ENCODE peak calls at places on chromosomes 11 and 22, in nine cellular contexts. One of them, this sample, is unnamed.
A peak's percentile ranks its signal among the peaks of the same experiment; 100 is the strongest.

GRCh38 chr11:26551186-26551801 is 20.8 kb downstream of the MUC15 start:
- DNase-seq in HCT116: no peak
- DNase-seq in transverse colon: no peak
- DNase-seq in endothelial cell of umbilical vein: no peak
- DNase-seq in spleen: no peak
- DNase-seq in sigmoid colon: no peak
- DNase-seq in upper lobe of left lung: no peak
- DNase-seq in breast epithelium: no peak
- DNase-seq in HepG2: no peak
- DNase-seq in this sample: no peak

GRCh38 chr11:16252373-16252772 is 104.0 kb downstream of the SOX6 start:
- DNase-seq in HCT116: no peak
- DNase-seq in transverse colon: no peak
- DNase-seq in endothelial cell of umbilical vein: peak; percentile 2
- DNase-seq in spleen: no peak
- DNase-seq in sigmoid colon: no peak
- DNase-seq in upper lobe of left lung: no peak
- DNase-seq in breast epithelium: no peak
- DNase-seq in HepG2: peak; percentile 12
- DNase-seq in this sample: no peak

GRCh38 chr11:2587132-2587930 is 112.5 kb downstream of the KCNQ1OT1 start:
- DNase-seq in HCT116: no peak
- DNase-seq in transverse colon: peak; percentile 5
- DNase-seq in endothelial cell of umbilical vein: no peak
- DNase-seq in spleen: peak; percentile 66
- DNase-seq in sigmoid colon: peak; percentile 55
- DNase-seq in upper lobe of left lung: peak; percentile 18
- DNase-seq in breast epithelium: peak; percentile 49
- DNase-seq in HepG2: no peak
- DNase-seq in this sample: no peak

GRCh38 chr22:20166703-20167102 is 15.8 kb upstream of the CCDC188 start:
- DNase-seq in HCT116: no peak
- DNase-seq in transverse colon: no peak
- DNase-seq in endothelial cell of umbilical vein: no peak
- DNase-seq in spleen: no peak
- DNase-seq in sigmoid colon: no peak
- DNase-seq in upper lobe of left lung: no peak
- DNase-seq in breast epithelium: no peak
- DNase-seq in HepG2: no peak
- DNase-seq in this sample: no peak

GRCh38 chr11:101880208-101880607 is 34.6 kb upstream of the CEP126 start:
- DNase-seq in HCT116: peak; percentile 72
- DNase-seq in transverse colon: no peak
- DNase-seq in endothelial cell of umbilical vein: peak; percentile 61
- DNase-seq in spleen: no peak
- DNase-seq in sigmoid colon: no peak
- DNase-seq in upper lobe of left lung: no peak
- DNase-seq in breast epithelium: no peak
- DNase-seq in HepG2: peak; percentile 75
- DNase-seq in this sample: no peak

GRCh38 chr11:6584528-6584927 is 18.9 kb downstream of the RRP8 start:
- DNase-seq in HCT116: no peak
- DNase-seq in transverse colon: no peak
- DNase-seq in endothelial cell of umbilical vein: no peak
- DNase-seq in spleen: no peak
- DNase-seq in sigmoid colon: no peak
- DNase-seq in upper lobe of left lung: no peak
- DNase-seq in breast epithelium: no peak
- DNase-seq in HepG2: no peak
- DNase-seq in this sample: no peak

GRCh38 chr22:37267128-37267587 is 15.2 kb upstream of the CYTH4 start:
- DNase-seq in HCT116: no peak
- DNase-seq in transverse colon: peak; percentile 55
- DNase-seq in endothelial cell of umbilical vein: peak; percentile 52
- DNase-seq in spleen: peak; percentile 93
- DNase-seq in sigmoid colon: no peak
- DNase-seq in upper lobe of left lung: peak; percentile 70
- DNase-seq in breast epithelium: no peak
- DNase-seq in HepG2: no peak
- DNase-seq in this sample: no peak

GRCh38 chr11:130310622-130311021 is 4.1 kb downstream of the ZBTB44 start:
- DNase-seq in HCT116: no peak
- DNase-seq in transverse colon: no peak
- DNase-seq in endothelial cell of umbilical vein: no peak
- DNase-seq in spleen: no peak
- DNase-seq in sigmoid colon: no peak
- DNase-seq in upper lobe of left lung: no peak
- DNase-seq in breast epithelium: no peak
- DNase-seq in HepG2: no peak
- DNase-seq in this sample: no peak

GRCh38 chr22:33274214-33274828 is 216.1 kb upstream of the SYN3 start:
- DNase-seq in HCT116: no peak
- DNase-seq in transverse colon: peak; percentile 24
- DNase-seq in endothelial cell of umbilical vein: no peak
- DNase-seq in spleen: peak; percentile 13
- DNase-seq in sigmoid colon: no peak
- DNase-seq in upper lobe of left lung: no peak
- DNase-seq in breast epithelium: no peak
- DNase-seq in HepG2: peak; percentile 27
- DNase-seq in this sample: no peak

GRCh38 chr11:100629671-100630070 is 57.4 kb upstream of the ARHGAP42 start:
- DNase-seq in HCT116: no peak
- DNase-seq in transverse colon: no peak
- DNase-seq in endothelial cell of umbilical vein: no peak
- DNase-seq in spleen: no peak
- DNase-seq in sigmoid colon: no peak
- DNase-seq in upper lobe of left lung: no peak
- DNase-seq in breast epithelium: no peak
- DNase-seq in HepG2: no peak
- DNase-seq in this sample: no peak

DNA sequence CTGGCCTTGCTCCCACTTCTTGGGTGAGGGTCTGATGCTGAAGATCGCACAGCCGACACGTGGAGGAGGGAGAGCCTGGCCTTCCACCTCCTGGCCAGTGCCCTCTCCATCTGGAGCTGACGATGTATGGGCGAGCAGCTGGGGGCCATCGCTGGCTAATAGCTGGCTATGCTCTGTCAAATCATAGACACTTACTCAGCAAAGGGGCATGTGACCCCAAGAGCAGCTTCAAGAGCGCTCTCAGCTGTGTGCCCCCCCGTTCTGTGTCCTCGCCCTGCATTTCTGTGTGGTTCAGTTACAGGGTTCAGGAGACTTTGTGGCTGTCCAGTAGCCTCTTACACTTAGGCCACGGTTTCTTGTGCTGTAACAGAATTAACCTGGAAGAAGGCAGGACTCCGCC is 26.4 kb downstream of the FBLN1 start:
- DNase-seq in HCT116: no peak
- DNase-seq in transverse colon: no peak
- DNase-seq in endothelial cell of umbilical vein: no peak
- DNase-seq in spleen: no peak
- DNase-seq in sigmoid colon: no peak
- DNase-seq in upper lobe of left lung: no peak
- DNase-seq in breast epithelium: no peak
- DNase-seq in HepG2: no peak
- DNase-seq in this sample: no peak
- H3K27ac ChIP-seq in HCT116: no peak overlapping the region
- H3K27ac ChIP-seq in transverse colon: peak overlapping the region; percentile 36
- H3K27ac ChIP-seq in endothelial cell of umbilical vein: no peak overlapping the region
- H3K27ac ChIP-seq in spleen: no peak overlapping the region
- H3K27ac ChIP-seq in sigmoid colon: peak overlapping the region; percentile 36
- H3K27ac ChIP-seq in upper lobe of left lung: peak overlapping the region; percentile 11
- H3K27ac ChIP-seq in breast epithelium: no peak overlapping the region
- H3K27ac ChIP-seq in HepG2: no peak overlapping the region
- H3K27ac ChIP-seq in this sample: no peak overlapping the region

DNA sequence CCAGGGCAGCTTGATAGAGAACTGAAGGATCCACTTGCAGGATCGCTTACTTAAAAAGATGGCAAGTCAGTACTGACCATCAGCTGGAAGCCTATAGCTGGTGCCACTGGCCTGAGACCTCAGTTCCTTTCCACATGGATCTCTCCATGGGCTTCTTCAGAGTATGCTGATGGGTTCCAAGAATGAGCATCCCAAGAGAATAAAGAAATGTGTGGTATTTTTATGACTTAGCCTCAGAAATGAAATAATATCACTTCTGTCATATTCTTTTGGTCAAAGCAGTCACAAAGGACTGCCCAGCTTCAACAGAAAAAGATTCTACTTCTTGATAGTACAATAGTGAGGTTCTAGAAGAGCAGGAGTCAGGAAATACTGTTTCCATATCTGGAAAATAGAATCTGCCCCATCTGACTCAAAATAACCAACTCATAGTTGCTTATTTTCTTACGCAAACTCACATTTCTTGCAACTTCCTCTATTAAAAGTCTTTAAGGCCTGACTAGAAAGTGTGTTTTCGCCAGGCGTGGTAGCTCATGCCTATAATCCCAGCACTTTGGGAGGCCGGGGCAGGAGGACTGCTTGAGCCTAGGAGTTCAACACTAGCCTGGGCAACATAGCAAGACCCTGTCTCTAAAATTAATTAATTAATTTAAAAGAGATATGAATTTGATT is 116.9 kb downstream of the SIK3 start:
- DNase-seq in HCT116: no peak
- DNase-seq in transverse colon: no peak
- DNase-seq in endothelial cell of umbilical vein: no peak
- DNase-seq in spleen: peak; percentile 33
- DNase-seq in sigmoid colon: no peak
- DNase-seq in upper lobe of left lung: peak; percentile 26
- DNase-seq in breast epithelium: no peak
- DNase-seq in HepG2: no peak
- DNase-seq in this sample: no peak
- TF ChIP-seq POLR2A in HCT116: no peak
- TF ChIP-seq POLR2A in transverse colon: no peak
- TF ChIP-seq POLR2A in endothelial cell of umbilical vein: no peak
- TF ChIP-seq POLR2A in spleen: no peak
- TF ChIP-seq POLR2A in sigmoid colon: no peak
- TF ChIP-seq POLR2A in upper lobe of left lung: no peak
- TF ChIP-seq POLR2A in breast epithelium: no peak
- TF ChIP-seq POLR2A in HepG2: no peak
- TF ChIP-seq POLR2A in this sample: no peak

DNA sequence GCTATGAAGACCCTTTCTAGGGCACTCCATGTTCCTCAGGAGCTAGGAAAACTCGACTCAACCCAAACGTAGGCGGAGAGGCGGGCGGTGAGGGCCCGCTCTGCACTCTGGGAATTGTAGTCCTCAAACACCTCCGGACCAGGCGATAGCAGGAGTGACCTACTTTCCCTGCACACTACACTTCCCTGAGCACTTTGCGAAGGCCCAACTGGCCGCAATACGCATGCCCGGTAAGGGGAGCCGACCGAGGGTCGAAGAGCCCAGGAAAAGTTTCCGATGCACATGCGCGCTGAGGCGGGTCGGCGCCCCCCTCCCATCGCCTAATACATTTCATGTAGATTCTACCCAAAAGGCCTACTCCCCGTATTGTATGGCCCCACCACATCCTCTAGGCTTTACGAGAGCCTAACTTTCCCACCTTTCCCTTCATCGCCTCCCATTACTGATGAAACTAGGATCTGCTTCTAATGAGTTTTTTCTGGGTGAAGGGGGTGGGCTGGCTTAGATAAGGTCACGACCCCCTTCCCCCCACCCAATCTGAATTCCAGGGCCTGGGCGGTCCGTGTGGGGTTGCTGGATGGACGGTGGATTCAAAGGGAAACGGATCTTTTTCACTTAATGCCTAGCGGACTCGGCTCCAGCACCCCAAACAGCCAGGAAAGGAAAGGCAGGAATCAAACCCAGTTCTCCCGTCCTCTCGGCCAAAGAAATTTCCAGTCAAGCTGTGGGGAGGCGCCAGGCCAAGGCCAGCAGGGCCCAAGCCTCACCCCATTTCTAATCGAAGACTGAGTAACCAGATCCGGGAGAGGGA is 2.0 kb downstream of the TOB2 start:
- DNase-seq in HCT116: peak; percentile 78
- DNase-seq in transverse colon: peak; percentile 93
- DNase-seq in endothelial cell of umbilical vein: peak; percentile 99
- DNase-seq in spleen: peak; percentile 95
- DNase-seq in sigmoid colon: peak; percentile 97
- DNase-seq in upper lobe of left lung: peak; percentile 97
- DNase-seq in breast epithelium: peak; percentile 85
- DNase-seq in HepG2: peak; percentile 98
- DNase-seq in this sample: peak; percentile 95
- TF ChIP-seq POLR2AphosphoS5 in HCT116: peak; percentile 51
- TF ChIP-seq POLR2AphosphoS5 in transverse colon: peak; percentile 82
- TF ChIP-seq POLR2AphosphoS5 in endothelial cell of umbilical vein: peak; percentile 50
- TF ChIP-seq POLR2AphosphoS5 in spleen: peak; percentile 89
- TF ChIP-seq POLR2AphosphoS5 in sigmoid colon: peak; percentile 83
- TF ChIP-seq POLR2AphosphoS5 in upper lobe of left lung: peak; percentile 68
- TF ChIP-seq POLR2AphosphoS5 in breast epithelium: peak; percentile 75
- TF ChIP-seq POLR2AphosphoS5 in HepG2: peak; percentile 52
- TF ChIP-seq POLR2AphosphoS5 in this sample: peak; percentile 98

GRCh38 chr11:35180311-35181233 is 41.6 kb downstream of the CD44 start:
- DNase-seq in HCT116: no peak
- DNase-seq in transverse colon: no peak
- DNase-seq in endothelial cell of umbilical vein: no peak
- DNase-seq in spleen: no peak
- DNase-seq in sigmoid colon: no peak
- DNase-seq in upper lobe of left lung: no peak
- DNase-seq in breast epithelium: no peak
- DNase-seq in HepG2: no peak
- DNase-seq in this sample: no peak

GRCh38 chr11:35179466-35180135 is 40.6 kb downstream of the CD44 start:
- DNase-seq in HCT116: no peak
- DNase-seq in transverse colon: no peak
- DNase-seq in endothelial cell of umbilical vein: no peak
- DNase-seq in spleen: no peak
- DNase-seq in sigmoid colon: no peak
- DNase-seq in upper lobe of left lung: no peak
- DNase-seq in breast epithelium: no peak
- DNase-seq in HepG2: no peak
- DNase-seq in this sample: no peak

GRCh38 chr11:35178067-35178805 is 39.3 kb downstream of the CD44 start:
- DNase-seq in HCT116: no peak
- DNase-seq in transverse colon: no peak
- DNase-seq in endothelial cell of umbilical vein: no peak
- DNase-seq in spleen: no peak
- DNase-seq in sigmoid colon: no peak
- DNase-seq in upper lobe of left lung: no peak
- DNase-seq in breast epithelium: no peak
- DNase-seq in HepG2: no peak
- DNase-seq in this sample: no peak

GRCh38 chr11:35177370-35177769 is 38.4 kb downstream of the CD44 start:
- DNase-seq in HCT116: no peak
- DNase-seq in transverse colon: no peak
- DNase-seq in endothelial cell of umbilical vein: no peak
- DNase-seq in spleen: no peak
- DNase-seq in sigmoid colon: no peak
- DNase-seq in upper lobe of left lung: no peak
- DNase-seq in breast epithelium: no peak
- DNase-seq in HepG2: no peak
- DNase-seq in this sample: no peak

DNA sequence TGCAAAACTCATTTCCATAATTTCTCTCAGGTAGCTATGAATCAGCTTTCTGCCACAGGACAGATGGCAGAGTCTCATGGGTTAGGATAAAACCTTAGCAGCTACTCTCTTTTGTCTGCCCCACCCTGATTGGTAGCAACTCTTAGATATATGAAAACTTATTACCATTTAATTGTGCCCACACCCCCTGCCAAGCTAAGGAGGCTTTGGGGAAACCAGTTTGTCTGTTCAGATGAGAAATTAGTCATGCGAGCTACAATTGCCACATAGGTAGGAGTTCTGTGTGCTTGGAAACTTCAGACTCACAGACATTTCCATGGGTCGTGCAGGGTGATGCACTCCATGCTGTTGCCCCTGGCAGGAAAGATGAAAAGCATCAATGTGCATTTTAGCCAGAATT is 39.9 kb downstream of the CD44 start:
- DNase-seq in HCT116: no peak
- DNase-seq in transverse colon: no peak
- DNase-seq in endothelial cell of umbilical vein: no peak
- DNase-seq in spleen: no peak
- DNase-seq in sigmoid colon: no peak
- DNase-seq in upper lobe of left lung: no peak
- DNase-seq in breast epithelium: no peak
- DNase-seq in HepG2: no peak
- DNase-seq in this sample: no peak
- H3K27ac ChIP-seq in HCT116: peak overlapping the region; percentile 44
- H3K27ac ChIP-seq in transverse colon: peak overlapping the region; percentile 79
- H3K27ac ChIP-seq in endothelial cell of umbilical vein: no peak overlapping the region
- H3K27ac ChIP-seq in spleen: peak overlapping the region; percentile 62
- H3K27ac ChIP-seq in sigmoid colon: no peak overlapping the region
- H3K27ac ChIP-seq in upper lobe of left lung: peak overlapping the region; percentile 36
- H3K27ac ChIP-seq in breast epithelium: no peak overlapping the region
- H3K27ac ChIP-seq in HepG2: no peak overlapping the region
- H3K27ac ChIP-seq in this sample: no peak overlapping the region

This sample was measured in prostate gland.